ENCODE peak calls at places on chromosomes 6 and 20, in ten cellular contexts. One of them, this sample, is unnamed.

GRCh38 chr20:63497946-63498935 is 642 bp downstream of the EEF1A2 start:
- DNase-seq in fibroblast of mammary gland: peak; percentile 23
- DNase-seq in AG04449: no peak
- DNase-seq in neural crest cell: no peak
- DNase-seq in cardiac fibroblast: peak; percentile 46
- DNase-seq in sigmoid colon: peak; percentile 66
- DNase-seq in Calu3: peak; percentile 92
- DNase-seq in lower lobe of right lung: no peak
- DNase-seq in GM12865: no peak
- DNase-seq in omental fat pad: no peak
- DNase-seq in this sample: no peak

GRCh38 chr6:170269151-170269872 is 21.6 kb downstream of the DLL1 start:
- DNase-seq in fibroblast of mammary gland: no peak
- DNase-seq in AG04449: no peak
- DNase-seq in neural crest cell: no peak
- DNase-seq in cardiac fibroblast: no peak
- DNase-seq in sigmoid colon: no peak
- DNase-seq in Calu3: no peak
- DNase-seq in lower lobe of right lung: peak; percentile 50
- DNase-seq in GM12865: no peak
- DNase-seq in omental fat pad: no peak
- DNase-seq in this sample: no peak

GRCh38 chr20:20364016-20364746 is 3.7 kb upstream of the INSM1 start:
- DNase-seq in fibroblast of mammary gland: no peak
- DNase-seq in AG04449: no peak
- DNase-seq in neural crest cell: peak; percentile 34
- DNase-seq in cardiac fibroblast: no peak
- DNase-seq in sigmoid colon: no peak
- DNase-seq in Calu3: no peak
- DNase-seq in lower lobe of right lung: no peak
- DNase-seq in GM12865: no peak
- DNase-seq in omental fat pad: no peak
- DNase-seq in this sample: no peak

GRCh38 chr20:39264506-39265172 is 302.5 kb downstream of the DHX35 start:
- DNase-seq in fibroblast of mammary gland: peak; percentile 84
- DNase-seq in AG04449: peak; percentile 19
- DNase-seq in neural crest cell: peak; percentile 71
- DNase-seq in cardiac fibroblast: peak; percentile 83
- DNase-seq in sigmoid colon: peak; percentile 82
- DNase-seq in Calu3: peak; percentile 81
- DNase-seq in lower lobe of right lung: no peak
- DNase-seq in GM12865: peak; percentile 56
- DNase-seq in omental fat pad: no peak
- DNase-seq in this sample: peak; percentile 28

GRCh38 chr6:13710552-13711383 is 867 bp downstream of the RANBP9 start:
- DNase-seq in fibroblast of mammary gland: no peak
- DNase-seq in AG04449: no peak
- DNase-seq in neural crest cell: peak; percentile 42
- DNase-seq in cardiac fibroblast: peak; percentile 19
- DNase-seq in sigmoid colon: no peak
- DNase-seq in Calu3: peak; percentile 37
- DNase-seq in lower lobe of right lung: peak; percentile 71
- DNase-seq in GM12865: peak; percentile 55
- DNase-seq in omental fat pad: no peak
- DNase-seq in this sample: no peak

GRCh38 chr6:14584450-14584849 is 466.9 kb downstream of the CD83 start:
- DNase-seq in fibroblast of mammary gland: no peak
- DNase-seq in AG04449: no peak
- DNase-seq in neural crest cell: no peak
- DNase-seq in cardiac fibroblast: peak; percentile 5
- DNase-seq in sigmoid colon: no peak
- DNase-seq in Calu3: no peak
- DNase-seq in lower lobe of right lung: no peak
- DNase-seq in GM12865: no peak
- DNase-seq in omental fat pad: no peak
- DNase-seq in this sample: no peak

GRCh38 chr6:90712165-90712564 is 125.3 kb upstream of the MAP3K7 start:
- DNase-seq in fibroblast of mammary gland: peak; percentile 2
- DNase-seq in AG04449: no peak
- DNase-seq in neural crest cell: no peak
- DNase-seq in cardiac fibroblast: no peak
- DNase-seq in sigmoid colon: no peak
- DNase-seq in Calu3: no peak
- DNase-seq in lower lobe of right lung: no peak
- DNase-seq in GM12865: no peak
- DNase-seq in omental fat pad: no peak
- DNase-seq in this sample: no peak

GRCh38 chr6:22448311-22448711 is 121.1 kb upstream of the HDGFL1 start:
- DNase-seq in fibroblast of mammary gland: peak; percentile 11
- DNase-seq in AG04449: peak; percentile 59
- DNase-seq in neural crest cell: no peak
- DNase-seq in cardiac fibroblast: peak; percentile 89
- DNase-seq in sigmoid colon: no peak
- DNase-seq in Calu3: no peak
- DNase-seq in lower lobe of right lung: no peak
- DNase-seq in GM12865: no peak
- DNase-seq in omental fat pad: no peak
- DNase-seq in this sample: no peak

GRCh38 chr6:1636971-1637871 is 27.5 kb downstream of the FOXC1 start:
- DNase-seq in fibroblast of mammary gland: no peak
- DNase-seq in AG04449: no peak
- DNase-seq in neural crest cell: no peak
- DNase-seq in cardiac fibroblast: peak; percentile 33
- DNase-seq in sigmoid colon: peak; percentile 52
- DNase-seq in Calu3: peak; percentile 60
- DNase-seq in lower lobe of right lung: no peak
- DNase-seq in GM12865: no peak
- DNase-seq in omental fat pad: no peak
- DNase-seq in this sample: no peak

GRCh38 chr6:143286280-143286795 is 164.2 kb downstream of the ADAT2 start:
- DNase-seq in fibroblast of mammary gland: no peak
- DNase-seq in AG04449: no peak
- DNase-seq in neural crest cell: no peak
- DNase-seq in cardiac fibroblast: peak; percentile 16
- DNase-seq in sigmoid colon: no peak
- DNase-seq in Calu3: no peak
- DNase-seq in lower lobe of right lung: no peak
- DNase-seq in GM12865: no peak
- DNase-seq in omental fat pad: no peak
- DNase-seq in this sample: no peak

GRCh38 chr6:170505306-170505705 is 47.8 kb downstream of the PSMB1 start:
- DNase-seq in fibroblast of mammary gland: no peak
- DNase-seq in AG04449: no peak
- DNase-seq in neural crest cell: no peak
- DNase-seq in cardiac fibroblast: no peak
- DNase-seq in sigmoid colon: no peak
- DNase-seq in Calu3: no peak
- DNase-seq in lower lobe of right lung: no peak
- DNase-seq in GM12865: no peak
- DNase-seq in omental fat pad: no peak
- DNase-seq in this sample: no peak

GRCh38 chr20:42530855-42531674 is 658.6 kb downstream of the PTPRT start:
- DNase-seq in fibroblast of mammary gland: peak; percentile 4
- DNase-seq in AG04449: no peak
- DNase-seq in neural crest cell: peak; percentile 11
- DNase-seq in cardiac fibroblast: peak; percentile 6
- DNase-seq in sigmoid colon: no peak
- DNase-seq in Calu3: peak; percentile 34
- DNase-seq in lower lobe of right lung: no peak
- DNase-seq in GM12865: peak; percentile 39
- DNase-seq in omental fat pad: no peak
- DNase-seq in this sample: no peak

GRCh38 chr6:72182337-72183246 is 296.2 kb downstream of the RIMS1 start:
- DNase-seq in fibroblast of mammary gland: peak; percentile 4
- DNase-seq in AG04449: no peak
- DNase-seq in neural crest cell: peak; percentile 30
- DNase-seq in cardiac fibroblast: peak; percentile 31
- DNase-seq in sigmoid colon: no peak
- DNase-seq in Calu3: peak; percentile 75
- DNase-seq in lower lobe of right lung: peak; percentile 70
- DNase-seq in GM12865: peak; percentile 24
- DNase-seq in omental fat pad: no peak
- DNase-seq in this sample: peak; percentile 69

GRCh38 chr20:46348231-46348803 is 40.0 kb upstream of the CDH22 start:
- DNase-seq in fibroblast of mammary gland: peak; percentile 44
- DNase-seq in AG04449: no peak
- DNase-seq in neural crest cell: peak; percentile 24
- DNase-seq in cardiac fibroblast: peak; percentile 19
- DNase-seq in sigmoid colon: no peak
- DNase-seq in Calu3: no peak
- DNase-seq in lower lobe of right lung: no peak
- DNase-seq in GM12865: no peak
- DNase-seq in omental fat pad: no peak
- DNase-seq in this sample: no peak
- TF ChIP-seq CTCF in fibroblast of mammary gland: no peak
- TF ChIP-seq CTCF in AG04449: peak; percentile 39
- TF ChIP-seq CTCF in neural crest cell: no peak
- TF ChIP-seq CTCF in cardiac fibroblast: peak; percentile 22
- TF ChIP-seq CTCF in sigmoid colon: no peak
- TF ChIP-seq CTCF in Calu3: no peak
- TF ChIP-seq CTCF in lower lobe of right lung: no peak
- TF ChIP-seq CTCF in GM12865: no peak
- TF ChIP-seq CTCF in omental fat pad: no peak
- TF ChIP-seq CTCF in this sample: no peak

GRCh38 chr20:4569092-4569491 is 152.6 kb upstream of the PRND start:
- DNase-seq in fibroblast of mammary gland: no peak
- DNase-seq in AG04449: no peak
- DNase-seq in neural crest cell: no peak
- DNase-seq in cardiac fibroblast: no peak
- DNase-seq in sigmoid colon: no peak
- DNase-seq in Calu3: no peak
- DNase-seq in lower lobe of right lung: no peak
- DNase-seq in GM12865: no peak
- DNase-seq in omental fat pad: no peak
- DNase-seq in this sample: no peak
- TF ChIP-seq CTCF in fibroblast of mammary gland: peak; percentile 22
- TF ChIP-seq CTCF in AG04449: no peak
- TF ChIP-seq CTCF in neural crest cell: peak; percentile 39
- TF ChIP-seq CTCF in cardiac fibroblast: peak; percentile 35
- TF ChIP-seq CTCF in sigmoid colon: no peak
- TF ChIP-seq CTCF in Calu3: no peak
- TF ChIP-seq CTCF in lower lobe of right lung: no peak
- TF ChIP-seq CTCF in GM12865: peak; percentile 37
- TF ChIP-seq CTCF in omental fat pad: no peak
- TF ChIP-seq CTCF in this sample: no peak

DNA sequence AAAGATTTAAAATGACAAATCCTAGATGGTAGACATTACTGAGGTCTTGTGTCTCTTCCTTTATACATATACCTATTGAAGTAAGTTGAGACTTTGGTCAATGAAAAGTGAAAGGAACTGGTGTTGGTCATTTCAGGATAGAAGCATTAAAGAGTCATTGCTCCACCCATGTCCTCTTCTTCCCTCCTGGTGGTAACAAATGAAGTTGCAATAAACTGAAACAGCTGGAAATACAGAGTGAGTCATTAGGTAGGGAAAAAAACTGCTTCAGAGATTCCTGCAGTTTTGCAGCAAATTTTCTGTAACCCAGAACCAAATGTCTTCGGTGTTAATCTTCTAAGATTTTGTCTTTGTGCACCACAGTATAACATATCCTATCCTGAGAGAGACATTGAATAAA is 447.9 kb downstream of the EYS start:
- DNase-seq in fibroblast of mammary gland: peak; percentile 43
- DNase-seq in AG04449: no peak
- DNase-seq in neural crest cell: no peak
- DNase-seq in cardiac fibroblast: peak; percentile 2
- DNase-seq in sigmoid colon: no peak
- DNase-seq in Calu3: no peak
- DNase-seq in lower lobe of right lung: no peak
- DNase-seq in GM12865: no peak
- DNase-seq in omental fat pad: no peak
- DNase-seq in this sample: no peak
- TF ChIP-seq CTCF in fibroblast of mammary gland: peak; percentile 30
- TF ChIP-seq CTCF in AG04449: no peak
- TF ChIP-seq CTCF in neural crest cell: peak; percentile 54
- TF ChIP-seq CTCF in cardiac fibroblast: peak; percentile 13
- TF ChIP-seq CTCF in sigmoid colon: no peak
- TF ChIP-seq CTCF in Calu3: no peak
- TF ChIP-seq CTCF in lower lobe of right lung: no peak
- TF ChIP-seq CTCF in GM12865: no peak
- TF ChIP-seq CTCF in omental fat pad: no peak
- TF ChIP-seq CTCF in this sample: peak; percentile 19

DNA sequence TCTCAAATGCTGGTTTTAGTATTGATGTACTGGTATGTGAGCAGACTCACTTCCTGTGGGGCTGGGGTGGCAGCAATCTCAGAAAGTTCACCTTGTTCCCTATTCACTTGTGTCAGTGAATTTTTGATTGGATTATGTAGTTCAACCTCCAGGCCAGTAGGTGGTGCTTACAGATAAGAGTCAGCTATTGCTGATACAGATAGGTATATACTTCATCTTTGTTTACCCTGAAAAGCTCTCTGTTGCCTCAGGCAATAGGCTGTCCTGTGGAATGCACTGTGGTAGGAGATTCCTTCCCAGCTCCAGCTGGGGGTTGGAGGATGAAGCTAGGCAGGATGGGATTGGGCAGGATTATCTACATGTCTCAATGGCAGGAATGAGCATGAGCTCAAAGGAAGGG is 851.2 kb upstream of the EYS start:
- DNase-seq in fibroblast of mammary gland: no peak
- DNase-seq in AG04449: no peak
- DNase-seq in neural crest cell: no peak
- DNase-seq in cardiac fibroblast: no peak
- DNase-seq in sigmoid colon: no peak
- DNase-seq in Calu3: no peak
- DNase-seq in lower lobe of right lung: no peak
- DNase-seq in GM12865: peak; percentile 2
- DNase-seq in omental fat pad: no peak
- DNase-seq in this sample: no peak
- TF ChIP-seq CTCF in fibroblast of mammary gland: no peak
- TF ChIP-seq CTCF in AG04449: no peak
- TF ChIP-seq CTCF in neural crest cell: peak; percentile 31
- TF ChIP-seq CTCF in cardiac fibroblast: no peak
- TF ChIP-seq CTCF in sigmoid colon: no peak
- TF ChIP-seq CTCF in Calu3: no peak
- TF ChIP-seq CTCF in lower lobe of right lung: no peak
- TF ChIP-seq CTCF in GM12865: no peak
- TF ChIP-seq CTCF in omental fat pad: no peak
- TF ChIP-seq CTCF in this sample: peak; percentile 25

GRCh38 chr6:19772891-19773290 is 64.3 kb upstream of the ID4 start:
- DNase-seq in fibroblast of mammary gland: no peak
- DNase-seq in AG04449: no peak
- DNase-seq in neural crest cell: no peak
- DNase-seq in cardiac fibroblast: no peak
- DNase-seq in sigmoid colon: no peak
- DNase-seq in Calu3: no peak
- DNase-seq in lower lobe of right lung: no peak
- DNase-seq in GM12865: no peak
- DNase-seq in omental fat pad: no peak
- DNase-seq in this sample: no peak
- TF ChIP-seq CTCF in fibroblast of mammary gland: no peak
- TF ChIP-seq CTCF in AG04449: no peak
- TF ChIP-seq CTCF in neural crest cell: peak; percentile 44
- TF ChIP-seq CTCF in cardiac fibroblast: peak; percentile 11
- TF ChIP-seq CTCF in sigmoid colon: no peak
- TF ChIP-seq CTCF in Calu3: no peak
- TF ChIP-seq CTCF in lower lobe of right lung: no peak
- TF ChIP-seq CTCF in GM12865: no peak
- TF ChIP-seq CTCF in omental fat pad: no peak
- TF ChIP-seq CTCF in this sample: peak; percentile 27